ENCODE peak calls at places on chromosomes 13 and 19, in nine cellular contexts. One of them, this sample, is unnamed.

GRCh38 chr13:20182231-20182846 is 10.4 kb downstream of the GJB2 start:
- DNase-seq in natural killer cell: no peak
- DNase-seq in fibroblast of the aortic adventitia: peak
- DNase-seq in suprapubic skin: no peak
- DNase-seq in IMR-90: peak
- DNase-seq in heart right ventricle: no peak
- DNase-seq in AG04450: peak
- DNase-seq in cardiac muscle cell: peak
- DNase-seq in MCF 10A: peak
- DNase-seq in this sample: peak

GRCh38 chr13:33111414-33112110 is 95.3 kb downstream of the KL start:
- DNase-seq in IMR-90: peak
- DNase-seq in fibroblast of the aortic adventitia: peak
- DNase-seq in MCF 10A: no peak
- DNase-seq in natural killer cell: no peak
- DNase-seq in suprapubic skin: no peak
- DNase-seq in AG04450: no peak
- DNase-seq in heart right ventricle: no peak
- DNase-seq in cardiac muscle cell: no peak
- DNase-seq in this sample: no peak

GRCh38 chr19:33621811-33622504 is at the start of gene CHST8:
- DNase-seq in MCF 10A: no peak
- DNase-seq in suprapubic skin: no peak
- DNase-seq in heart right ventricle: peak
- DNase-seq in AG04450: no peak
- DNase-seq in fibroblast of the aortic adventitia: peak
- DNase-seq in natural killer cell: no peak
- DNase-seq in IMR-90: no peak
- DNase-seq in cardiac muscle cell: peak
- DNase-seq in this sample: peak

GRCh38 chr13:52361225-52361624 is 44.7 kb downstream of the THSD1 start:
- DNase-seq in suprapubic skin: no peak
- DNase-seq in natural killer cell: no peak
- DNase-seq in cardiac muscle cell: no peak
- DNase-seq in fibroblast of the aortic adventitia: no peak
- DNase-seq in MCF 10A: peak
- DNase-seq in AG04450: no peak
- DNase-seq in IMR-90: no peak
- DNase-seq in heart right ventricle: no peak
- DNase-seq in this sample: no peak

GRCh38 chr13:109163052-109163413 is 533.6 kb downstream of the MYO16 start:
- DNase-seq in MCF 10A: no peak
- DNase-seq in fibroblast of the aortic adventitia: no peak
- DNase-seq in AG04450: no peak
- DNase-seq in suprapubic skin: no peak
- DNase-seq in IMR-90: no peak
- DNase-seq in natural killer cell: no peak
- DNase-seq in cardiac muscle cell: peak
- DNase-seq in heart right ventricle: no peak
- DNase-seq in this sample: no peak

GRCh38 chr13:113207890-113208423 is 512 bp downstream of the PCID2 start:
- DNase-seq in heart right ventricle: peak
- DNase-seq in fibroblast of the aortic adventitia: peak
- DNase-seq in natural killer cell: no peak
- DNase-seq in suprapubic skin: no peak
- DNase-seq in IMR-90: peak
- DNase-seq in AG04450: no peak
- DNase-seq in cardiac muscle cell: peak
- DNase-seq in MCF 10A: peak
- DNase-seq in this sample: no peak

GRCh38 chr13:36915106-36915505 is 4.9 kb downstream of the SMAD9 start:
- DNase-seq in fibroblast of the aortic adventitia: no peak
- DNase-seq in AG04450: no peak
- DNase-seq in heart right ventricle: no peak
- DNase-seq in MCF 10A: no peak
- DNase-seq in cardiac muscle cell: no peak
- DNase-seq in IMR-90: no peak
- DNase-seq in natural killer cell: no peak
- DNase-seq in suprapubic skin: no peak
- DNase-seq in this sample: no peak

GRCh38 chr19:42250666-42251531 is 4.0 kb downstream of the ERF start:
- DNase-seq in cardiac muscle cell: no peak
- DNase-seq in MCF 10A: no peak
- DNase-seq in heart right ventricle: peak
- DNase-seq in suprapubic skin: peak
- DNase-seq in AG04450: no peak
- DNase-seq in fibroblast of the aortic adventitia: peak
- DNase-seq in IMR-90: peak
- DNase-seq in natural killer cell: no peak
- DNase-seq in this sample: no peak

GRCh38 chr19:1675633-1676350 is 23.4 kb upstream of the TCF3 start:
- DNase-seq in MCF 10A: no peak
- DNase-seq in AG04450: no peak
- DNase-seq in cardiac muscle cell: peak
- DNase-seq in fibroblast of the aortic adventitia: no peak
- DNase-seq in IMR-90: no peak
- DNase-seq in suprapubic skin: no peak
- DNase-seq in natural killer cell: no peak
- DNase-seq in heart right ventricle: no peak
- DNase-seq in this sample: no peak

GRCh38 chr19:13169769-13170168 is 19.6 kb downstream of the IER2 start:
- DNase-seq in AG04450: no peak
- DNase-seq in MCF 10A: peak
- DNase-seq in cardiac muscle cell: no peak
- DNase-seq in natural killer cell: no peak
- DNase-seq in fibroblast of the aortic adventitia: peak
- DNase-seq in heart right ventricle: no peak
- DNase-seq in IMR-90: peak
- DNase-seq in suprapubic skin: no peak
- DNase-seq in this sample: peak

DNA sequence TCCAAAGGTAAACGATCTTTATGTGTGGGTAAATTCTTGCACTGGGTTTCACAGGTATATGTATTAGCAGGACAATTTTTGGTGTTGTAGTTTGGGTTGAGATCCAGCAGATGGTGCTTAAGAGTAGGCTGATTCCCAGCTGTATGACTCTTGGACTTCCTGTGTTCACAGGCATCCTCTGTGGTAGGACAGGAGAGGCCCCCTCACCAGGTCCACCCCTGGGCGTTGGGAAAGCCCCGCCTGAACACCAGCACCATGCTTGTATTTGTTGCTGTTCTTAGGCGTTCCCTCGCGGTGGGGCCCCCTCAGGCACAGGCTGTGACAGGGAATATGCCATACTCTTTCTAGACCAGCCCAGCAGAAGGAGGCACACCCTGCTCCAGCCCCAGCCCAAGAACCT is 49.5 kb upstream of the PCDH17 start:
- DNase-seq in cardiac muscle cell: no peak
- DNase-seq in AG04450: no peak
- DNase-seq in suprapubic skin: no peak
- DNase-seq in MCF 10A: peak
- DNase-seq in heart right ventricle: no peak
- DNase-seq in natural killer cell: no peak
- DNase-seq in fibroblast of the aortic adventitia: no peak
- DNase-seq in IMR-90: no peak
- DNase-seq in this sample: no peak
- TF ChIP-seq CTCF in cardiac muscle cell: no peak
- TF ChIP-seq CTCF in AG04450: no peak
- TF ChIP-seq CTCF in suprapubic skin: no peak
- TF ChIP-seq CTCF in MCF 10A: no peak
- TF ChIP-seq CTCF in heart right ventricle: no peak
- TF ChIP-seq CTCF in natural killer cell: no peak
- TF ChIP-seq CTCF in fibroblast of the aortic adventitia: no peak
- TF ChIP-seq CTCF in IMR-90: no peak
- TF ChIP-seq CTCF in this sample: no peak

GRCh38 chr19:15412832-15413231 is 6.0 kb downstream of the AKAP8L start:
- DNase-seq in AG04450: no peak
- DNase-seq in fibroblast of the aortic adventitia: no peak
- DNase-seq in natural killer cell: no peak
- DNase-seq in MCF 10A: no peak
- DNase-seq in suprapubic skin: no peak
- DNase-seq in heart right ventricle: no peak
- DNase-seq in cardiac muscle cell: no peak
- DNase-seq in IMR-90: no peak
- DNase-seq in this sample: no peak
- TF ChIP-seq CTCF in AG04450: no peak
- TF ChIP-seq CTCF in fibroblast of the aortic adventitia: no peak
- TF ChIP-seq CTCF in natural killer cell: no peak
- TF ChIP-seq CTCF in MCF 10A: no peak
- TF ChIP-seq CTCF in suprapubic skin: no peak
- TF ChIP-seq CTCF in heart right ventricle: no peak
- TF ChIP-seq CTCF in cardiac muscle cell: no peak
- TF ChIP-seq CTCF in IMR-90: peak
- TF ChIP-seq CTCF in this sample: no peak

GRCh38 chr19:45103625-45104319 is 10.8 kb downstream of the PPP1R37 start:
- DNase-seq in heart right ventricle: peak
- DNase-seq in suprapubic skin: no peak
- DNase-seq in fibroblast of the aortic adventitia: no peak
- DNase-seq in AG04450: no peak
- DNase-seq in natural killer cell: no peak
- DNase-seq in cardiac muscle cell: no peak
- DNase-seq in MCF 10A: no peak
- DNase-seq in IMR-90: no peak
- DNase-seq in this sample: no peak
- TF ChIP-seq CTCF in heart right ventricle: no peak
- TF ChIP-seq CTCF in suprapubic skin: no peak
- TF ChIP-seq CTCF in fibroblast of the aortic adventitia: no peak
- TF ChIP-seq CTCF in AG04450: peak
- TF ChIP-seq CTCF in natural killer cell: peak
- TF ChIP-seq CTCF in cardiac muscle cell: no peak
- TF ChIP-seq CTCF in MCF 10A: no peak
- TF ChIP-seq CTCF in IMR-90: no peak
- TF ChIP-seq CTCF in this sample: peak

DNA sequence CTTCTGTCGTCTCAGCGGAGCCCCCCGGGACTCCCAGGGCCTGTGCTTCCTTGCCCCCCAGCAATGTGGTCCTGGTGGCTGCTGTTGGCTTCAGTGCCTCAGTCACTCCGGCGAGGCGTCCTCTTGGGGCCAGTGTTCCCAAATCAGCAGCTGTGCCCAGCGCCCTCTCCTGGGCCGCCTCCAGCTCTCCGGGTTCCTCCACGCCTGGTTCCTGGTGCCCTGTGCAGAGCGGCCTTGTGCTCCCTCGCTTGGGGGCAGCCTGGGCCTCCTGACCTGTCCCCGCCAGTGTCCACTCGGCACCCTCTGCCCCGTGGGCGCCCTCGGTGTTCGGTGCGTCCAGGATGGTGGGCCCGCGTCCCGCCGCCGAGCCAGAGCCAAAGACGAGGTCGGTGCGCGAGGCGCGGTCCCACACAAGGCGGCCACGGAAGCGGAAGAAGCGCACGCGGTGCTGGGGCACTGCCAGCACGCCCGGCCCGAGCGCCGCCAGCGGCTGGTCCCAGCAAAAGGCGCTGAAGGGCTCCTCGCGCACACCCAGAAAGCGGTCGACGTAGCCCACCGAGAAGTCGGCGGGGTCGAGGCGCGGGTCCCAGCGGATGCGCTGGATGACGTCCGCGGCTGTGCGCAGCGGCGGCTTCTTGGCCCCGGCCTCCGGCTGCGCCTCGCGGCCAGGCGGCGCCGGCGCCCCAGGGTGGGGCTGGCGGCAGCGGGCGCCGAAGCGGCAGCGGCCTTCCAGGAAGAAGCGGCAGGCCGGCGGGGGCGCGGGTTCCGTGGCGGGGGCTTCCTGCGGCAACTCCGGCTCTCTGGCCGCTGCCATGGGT is 656 bp downstream of the LENG9 start:
- DNase-seq in heart right ventricle: peak
- DNase-seq in cardiac muscle cell: peak
- DNase-seq in IMR-90: peak
- DNase-seq in fibroblast of the aortic adventitia: peak
- DNase-seq in suprapubic skin: peak
- DNase-seq in natural killer cell: peak
- DNase-seq in AG04450: no peak
- DNase-seq in MCF 10A: peak
- DNase-seq in this sample: peak
- TF ChIP-seq CTCF in heart right ventricle: peak
- TF ChIP-seq CTCF in cardiac muscle cell: peak
- TF ChIP-seq CTCF in IMR-90: peak
- TF ChIP-seq CTCF in fibroblast of the aortic adventitia: peak
- TF ChIP-seq CTCF in suprapubic skin: no peak
- TF ChIP-seq CTCF in natural killer cell: no peak
- TF ChIP-seq CTCF in AG04450: peak
- TF ChIP-seq CTCF in MCF 10A: peak
- TF ChIP-seq CTCF in this sample: peak

DNA sequence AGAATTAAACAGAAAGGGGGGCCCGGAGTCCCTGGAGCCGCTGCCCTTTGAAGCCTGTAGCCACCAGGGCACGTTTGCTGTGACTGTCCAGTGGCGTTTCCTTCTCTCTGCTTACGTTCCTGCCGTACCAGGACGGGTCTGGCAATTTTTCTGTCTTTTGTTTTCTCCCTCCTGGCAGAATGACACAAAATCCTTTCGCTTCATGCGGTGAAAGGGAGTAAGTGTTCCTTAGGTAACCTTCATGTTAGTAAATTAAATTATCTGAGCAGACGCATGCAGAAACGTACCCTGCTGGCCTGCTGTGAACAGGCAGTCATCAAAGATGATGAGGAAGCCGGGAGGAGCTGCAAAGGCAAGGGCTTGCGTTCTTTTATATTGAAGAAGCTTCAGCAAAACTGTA is 299.3 kb upstream of the ARGLU1 start:
- DNase-seq in fibroblast of the aortic adventitia: no peak
- DNase-seq in cardiac muscle cell: no peak
- DNase-seq in IMR-90: no peak
- DNase-seq in AG04450: no peak
- DNase-seq in MCF 10A: no peak
- DNase-seq in heart right ventricle: no peak
- DNase-seq in natural killer cell: no peak
- DNase-seq in suprapubic skin: no peak
- DNase-seq in this sample: no peak
- TF ChIP-seq CTCF in fibroblast of the aortic adventitia: no peak
- TF ChIP-seq CTCF in cardiac muscle cell: no peak
- TF ChIP-seq CTCF in IMR-90: no peak
- TF ChIP-seq CTCF in AG04450: peak
- TF ChIP-seq CTCF in MCF 10A: no peak
- TF ChIP-seq CTCF in heart right ventricle: no peak
- TF ChIP-seq CTCF in natural killer cell: no peak
- TF ChIP-seq CTCF in suprapubic skin: no peak
- TF ChIP-seq CTCF in this sample: no peak

This sample was measured in GM10248.